ENCODE peak calls at places on chromosome 9, in six cellular contexts. One of them, this sample, is unnamed.

GRCh38 chr9:37916471-37917314 is 12.8 kb upstream of the SLC25A51 start:
- DNase-seq in cardiac fibroblast: peak
- DNase-seq in T-cell: no peak
- DNase-seq in posterior vena cava: peak
- DNase-seq in T-helper 22 cell: no peak
- DNase-seq in activated CD4-positive, alpha-beta T cell treated with anti-CD3 and anti-CD28 coated beads, Interleukin-2, amount 50 U/mL, for 1 hour: no peak
- DNase-seq in this sample: no peak

GRCh38 chr9:86246752-86247161 is 12.7 kb downstream of the C9orf153 start:
- DNase-seq in cardiac fibroblast: peak
- DNase-seq in T-cell: no peak
- DNase-seq in posterior vena cava: no peak
- DNase-seq in T-helper 22 cell: no peak
- DNase-seq in activated CD4-positive, alpha-beta T cell treated with anti-CD3 and anti-CD28 coated beads, Interleukin-2, amount 50 U/mL, for 1 hour: no peak
- DNase-seq in this sample: peak

GRCh38 chr9:135962696-135963307 is 1.6 kb upstream of the UBAC1 start:
- DNase-seq in cardiac fibroblast: no peak
- DNase-seq in T-cell: no peak
- DNase-seq in posterior vena cava: no peak
- DNase-seq in T-helper 22 cell: no peak
- DNase-seq in activated CD4-positive, alpha-beta T cell treated with anti-CD3 and anti-CD28 coated beads, Interleukin-2, amount 50 U/mL, for 1 hour: no peak
- DNase-seq in this sample: no peak

GRCh38 chr9:107739601-107740082 is 250.1 kb upstream of the KLF4 start:
- DNase-seq in cardiac fibroblast: peak
- DNase-seq in T-cell: no peak
- DNase-seq in posterior vena cava: peak
- DNase-seq in T-helper 22 cell: no peak
- DNase-seq in activated CD4-positive, alpha-beta T cell treated with anti-CD3 and anti-CD28 coated beads, Interleukin-2, amount 50 U/mL, for 1 hour: no peak
- DNase-seq in this sample: no peak

GRCh38 chr9:88922091-88922490 is 69.2 kb upstream of the S1PR3 start:
- DNase-seq in cardiac fibroblast: no peak
- DNase-seq in T-cell: peak
- DNase-seq in posterior vena cava: no peak
- DNase-seq in T-helper 22 cell: peak
- DNase-seq in activated CD4-positive, alpha-beta T cell treated with anti-CD3 and anti-CD28 coated beads, Interleukin-2, amount 50 U/mL, for 1 hour: peak
- DNase-seq in this sample: peak

GRCh38 chr9:137457406-137458193 is 1.5 kb downstream of the NSMF start:
- DNase-seq in cardiac fibroblast: no peak
- DNase-seq in T-cell: no peak
- DNase-seq in posterior vena cava: peak
- DNase-seq in T-helper 22 cell: no peak
- DNase-seq in activated CD4-positive, alpha-beta T cell treated with anti-CD3 and anti-CD28 coated beads, Interleukin-2, amount 50 U/mL, for 1 hour: no peak
- DNase-seq in this sample: no peak

GRCh38 chr9:100066539-100066938 is 32.3 kb downstream of the ERP44 start:
- DNase-seq in cardiac fibroblast: peak
- DNase-seq in T-cell: no peak
- DNase-seq in posterior vena cava: no peak
- DNase-seq in T-helper 22 cell: no peak
- DNase-seq in activated CD4-positive, alpha-beta T cell treated with anti-CD3 and anti-CD28 coated beads, Interleukin-2, amount 50 U/mL, for 1 hour: no peak
- DNase-seq in this sample: peak

GRCh38 chr9:98326402-98327248 is 71.2 kb upstream of the TBC1D2 start:
- DNase-seq in cardiac fibroblast: peak
- DNase-seq in T-cell: no peak
- DNase-seq in posterior vena cava: no peak
- DNase-seq in T-helper 22 cell: no peak
- DNase-seq in activated CD4-positive, alpha-beta T cell treated with anti-CD3 and anti-CD28 coated beads, Interleukin-2, amount 50 U/mL, for 1 hour: no peak
- DNase-seq in this sample: peak

GRCh38 chr9:122742003-122742402 is at the start of gene OR1L6:
- DNase-seq in cardiac fibroblast: no peak
- DNase-seq in T-cell: no peak
- DNase-seq in posterior vena cava: no peak
- DNase-seq in T-helper 22 cell: no peak
- DNase-seq in activated CD4-positive, alpha-beta T cell treated with anti-CD3 and anti-CD28 coated beads, Interleukin-2, amount 50 U/mL, for 1 hour: no peak
- DNase-seq in this sample: no peak

GRCh38 chr9:88065609-88066008 is 72.7 kb downstream of the SPATA31C2 start:
- DNase-seq in cardiac fibroblast: no peak
- DNase-seq in T-cell: no peak
- DNase-seq in posterior vena cava: no peak
- DNase-seq in T-helper 22 cell: no peak
- DNase-seq in activated CD4-positive, alpha-beta T cell treated with anti-CD3 and anti-CD28 coated beads, Interleukin-2, amount 50 U/mL, for 1 hour: no peak
- DNase-seq in this sample: no peak

GRCh38 chr9:113302792-113303418 is at the start of gene RNF183:
- DNase-seq in cardiac fibroblast: no peak
- DNase-seq in T-cell: no peak
- DNase-seq in posterior vena cava: no peak
- DNase-seq in T-helper 22 cell: no peak
- DNase-seq in activated CD4-positive, alpha-beta T cell treated with anti-CD3 and anti-CD28 coated beads, Interleukin-2, amount 50 U/mL, for 1 hour: no peak
- DNase-seq in this sample: no peak

GRCh38 chr9:89408628-89409101 is 89.2 kb downstream of the SEMA4D start:
- DNase-seq in cardiac fibroblast: no peak
- DNase-seq in T-cell: peak
- DNase-seq in posterior vena cava: no peak
- DNase-seq in T-helper 22 cell: peak
- DNase-seq in activated CD4-positive, alpha-beta T cell treated with anti-CD3 and anti-CD28 coated beads, Interleukin-2, amount 50 U/mL, for 1 hour: peak
- DNase-seq in this sample: peak